ENCODE peak calls at places on chromosomes 5 and 9, in five cellular contexts. U is heart left ventricle; D is IMR-90; Y is epithelial cell of esophagus; T is CD8-positive, alpha-beta T cell. Z is an unnamed sample.

GRCh38 chr9:136117291-136118060 is 1.2 kb downstream of the TMEM250 start:
- DNase-seq in U (peak), D (no peak), Y (no peak), T (no peak), Z (no peak)

GRCh38 chr5:31921852-31922305 is 252.2 kb downstream of the GOLPH3 start:
- DNase-seq in U (no peak), D (peak), Y (peak), T (no peak), Z (no peak)

GRCh38 chr5:110086658-110087388 is 397.1 kb downstream of the MAN2A1 start:
- DNase-seq in U (peak), D (peak), Y (peak), T (peak), Z (no peak)

GRCh38 chr9:105063665-105064247 is 135.8 kb upstream of the ABCA1 start:
- DNase-seq in U (peak), D (peak), Y (peak), T (no peak), Z (no peak)

GRCh38 chr5:152288499-152288898 is 116.6 kb downstream of the NMUR2 start:
- DNase-seq in U (peak), D (no peak), Y (no peak), T (no peak), Z (no peak)

GRCh38 chr9:37760416-37761165 is 7.0 kb downstream of the TRMT10B start:
- DNase-seq in U (no peak), D (peak), Y (peak), T (no peak), Z (no peak)

GRCh38 chr9:6113819-6114218 is 98.4 kb upstream of the RANBP6 start:
- DNase-seq in U (no peak), D (no peak), Y (no peak), T (no peak), Z (no peak)

GRCh38 chr9:136313111-136314055 is 9.5 kb upstream of the CCDC187 start:
- DNase-seq in U (no peak), D (no peak), Y (no peak), T (no peak), Z (no peak)

GRCh38 chr5:67493676-67494075 is 297.1 kb upstream of the CD180 start:
- DNase-seq in U (peak), D (no peak), Y (peak), T (no peak), Z (no peak)

GRCh38 chr9:113599647-113600476 is 136.3 kb downstream of the RGS3 start:
- DNase-seq in U (peak), D (peak), Y (peak), T (no peak), Z (peak)

GRCh38 chr5:126780165-126780827 is 3.4 kb downstream of the LMNB1 start:
- DNase-seq in U (no peak), D (peak), Y (peak), T (peak), Z (no peak)

GRCh38 chr5:38473008-38473407 is 83.4 kb downstream of the LIFR start:
- DNase-seq in U (peak), D (no peak), Y (no peak), T (no peak), Z (no peak)

GRCh38 chr5:78373231-78373630 is 12.8 kb downstream of the SCAMP1 start:
- DNase-seq in U (no peak), D (peak), Y (no peak), T (no peak), Z (no peak)

GRCh38 chr5:171850354-171850947 is 64.8 kb downstream of the SMIM23 start:
- DNase-seq in U (no peak), D (no peak), Y (peak), T (no peak), Z (no peak)
- TF ChIP-seq CTCF in U (no peak), D (peak), Y (peak), T (no peak), Z (peak)

DNA sequence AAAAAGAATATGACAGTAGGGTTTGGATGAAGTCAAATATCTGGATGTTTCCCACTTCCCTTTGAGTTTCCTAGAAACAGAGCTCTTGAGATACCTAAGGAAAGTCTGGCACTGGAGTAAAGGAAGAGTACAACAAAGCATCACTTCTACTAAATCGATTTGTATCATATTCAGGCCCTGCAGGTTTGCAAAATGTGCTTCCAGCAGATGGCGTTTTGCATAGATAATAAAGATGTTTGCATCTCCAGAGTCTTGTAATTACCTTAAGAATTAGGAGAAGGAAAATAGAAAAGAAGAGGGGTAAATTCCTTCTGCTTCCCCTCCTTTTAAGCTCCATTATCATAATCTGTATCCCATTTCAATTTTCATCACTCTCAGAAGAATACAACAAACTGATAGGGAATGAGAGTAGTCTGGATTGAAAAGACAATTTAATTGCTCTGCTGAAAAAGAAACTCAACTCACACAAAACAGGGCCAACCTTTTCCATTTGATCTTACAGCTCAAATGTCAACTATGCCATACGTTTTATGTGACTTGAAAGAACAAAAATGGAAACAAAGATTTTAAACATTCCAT is 380.4 kb downstream of the PTPRD start:
- DNase-seq in U (no peak), D (peak), Y (peak), T (no peak), Z (no peak)
- TF ChIP-seq CTCF in U (no peak), D (peak), Y (peak), T (no peak), Z (peak)

GRCh38 chr5:138636401-138636944 is 61.3 kb upstream of the HSPA9 start:
- DNase-seq in U (no peak), D (no peak), Y (peak), T (no peak), Z (peak)

GRCh38 chr5:138635708-138636107 is 60.5 kb upstream of the HSPA9 start:
- DNase-seq in U (no peak), D (no peak), Y (no peak), T (no peak), Z (peak)

GRCh38 chr5:138631204-138631928 is 56.2 kb upstream of the HSPA9 start:
- DNase-seq in U (no peak), D (no peak), Y (no peak), T (no peak), Z (peak)

GRCh38 chr5:138635268-138635667 is 60.1 kb upstream of the HSPA9 start:
- DNase-seq in U (no peak), D (peak), Y (no peak), T (no peak), Z (no peak)

GRCh38 chr5:138632900-138633489 is 57.8 kb upstream of the HSPA9 start:
- DNase-seq in U (peak), D (peak), Y (peak), T (no peak), Z (peak)
- TF ChIP-seq CTCF in U (peak), D (peak), Y (peak), T (no peak), Z (peak)

DNA sequence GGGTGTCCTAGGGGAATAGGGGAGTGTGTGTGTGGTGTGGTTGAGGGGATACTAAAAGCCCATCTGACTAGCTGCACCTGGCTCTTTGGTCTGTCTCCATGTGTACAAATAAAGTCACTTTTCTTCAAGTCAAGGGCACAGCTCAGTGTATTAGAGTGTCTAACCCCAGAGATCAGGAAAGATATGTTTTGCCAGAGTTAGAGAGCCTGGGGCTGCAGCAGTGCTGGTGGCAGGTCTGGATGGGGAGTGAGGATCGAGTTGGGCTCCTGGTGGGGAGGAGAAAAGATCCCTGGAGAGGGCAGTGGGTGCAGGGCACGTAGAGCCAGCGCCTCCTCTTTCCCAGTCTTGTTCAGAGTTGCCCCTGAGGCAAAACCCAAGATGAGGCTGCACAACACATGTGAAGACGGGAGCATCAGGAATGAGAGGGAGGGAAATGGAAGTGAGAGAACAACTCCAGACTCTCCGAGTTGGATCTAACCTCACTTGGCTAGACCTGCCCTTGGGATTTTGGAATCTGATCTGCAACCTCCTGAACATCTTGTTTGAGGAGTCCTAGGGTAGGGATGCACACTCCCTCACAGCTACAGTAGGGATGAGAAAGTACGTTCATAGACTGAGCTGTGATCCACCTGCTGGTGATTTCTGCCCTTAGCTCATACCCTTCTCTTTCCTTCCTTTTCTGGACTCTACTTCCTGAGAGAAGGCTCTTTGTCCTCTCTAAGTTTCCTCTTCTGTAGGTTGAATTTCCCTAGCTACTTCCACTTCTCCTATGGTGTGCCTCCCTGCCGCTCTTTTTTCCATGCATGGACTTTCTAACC is 309.9 kb downstream of the ZSWIM6 start:
- DNase-seq in U (no peak), D (no peak), Y (no peak), T (no peak), Z (no peak)
- TF ChIP-seq CTCF in U (no peak), D (peak), Y (no peak), T (no peak), Z (peak)